ENCODE peak calls at places on chromosomes 7 and 10, in six cellular contexts. V is thoracic aorta; F is activated T-helper 2 cell treated with anti-CD3 and anti-CD28 coated beads, Interferon-gamma antibody, Interleukin-2, Interleukin-4, amounts not matched to agents 10 μg/mL and 5 μg/mL and 100 μg/mL, durations not matched to agents 14 hours and 24 hours and 36 hours; K is smooth muscle cell of the brain vasculature; G is neuronal stem cell; R is RPMI7951. T is an unnamed sample.
A peak's percentile ranks its signal among the peaks of the same experiment; 100 is the strongest.

GRCh38 chr7:26436996-26437547 is 145.4 kb downstream of the SNX10 start:
- DNase-seq in K (no peak), R (no peak), V (no peak), G (no peak), F (no peak), T (no peak)

GRCh38 chr7:84021292-84021898 is 173.2 kb downstream of the SEMA3A start:
- DNase-seq in F (no peak), G (no peak), R (peak; percentile 4), V (no peak), K (no peak), T (no peak)

GRCh38 chr7:93146465-93147127 is 1.6 kb downstream of the SAMD9L start:
- DNase-seq in V (no peak), G (no peak), K (no peak), F (no peak), R (peak; percentile 17), T (no peak)

GRCh38 chr10:15461353-15462108 is 90.4 kb upstream of the FAM171A1 start:
- DNase-seq in F (no peak), V (no peak), K (no peak), G (no peak), R (peak; percentile 97), T (peak; percentile 70)

GRCh38 chr10:60388116-60388515 is 1.6 kb downstream of the ANK3 start:
- DNase-seq in K (no peak), R (no peak), F (no peak), V (no peak), G (no peak), T (no peak)

GRCh38 chr7:121366852-121367431 is 29.2 kb downstream of the FAM3C start:
- DNase-seq in K (peak; percentile 17), F (no peak), V (no peak), G (peak; percentile 6), R (peak; percentile 36), T (peak; percentile 2)

GRCh38 chr10:3651969-3652653 is 132.9 kb downstream of the KLF6 start:
- DNase-seq in R (no peak), V (no peak), G (no peak), F (no peak), K (no peak), T (no peak)

GRCh38 chr10:71502221-71502620 is 105.5 kb downstream of the CDH23 start:
- DNase-seq in K (no peak), V (no peak), G (no peak), R (no peak), F (no peak), T (no peak)